ENCODE peak calls at places on chromosome 19, in four cellular contexts. J is pancreas; K is Panc1; R is CD8-positive, alpha-beta T cell. X is an unnamed sample. For H3K4me1, the result is how much of the 10 kb centered on the place peaks cover.

GRCh38 chr19:38841787-38842438 is 7.9 kb downstream of the HNRNPL start:
- ATAC-seq in J (peak), K (no peak), R (peak), X (no peak)

GRCh38 chr19:16591803-16592556 is 19.8 kb upstream of the SLC35E1 start:
- ATAC-seq in J (no peak), K (no peak), R (no peak), X (no peak)

GRCh38 chr19:51505904-51506303 is 4.3 kb upstream of the SIGLEC12 start:
- ATAC-seq in J (no peak), K (no peak), R (no peak), X (no peak)

GRCh38 chr19:13115936-13116281 is 631 bp downstream of the TRMT1 start:
- ATAC-seq in J (no peak), K (no peak), R (no peak), X (no peak)

GRCh38 chr19:5631511-5632240 is 8.8 kb downstream of the SAFB start:
- ATAC-seq in J (no peak), K (no peak), R (no peak), X (peak)

GRCh38 chr19:4715529-4716221 is 8.0 kb downstream of the DPP9 start:
- ATAC-seq in J (peak), K (no peak), R (no peak), X (no peak)

GRCh38 chr19:31718898-31719297 is 369.7 kb upstream of the TSHZ3 start:
- ATAC-seq in J (no peak), K (no peak), R (no peak), X (no peak)

GRCh38 chr19:41422456-41422855 is 4.7 kb downstream of the B3GNT8 start:
- ATAC-seq in J (no peak), K (no peak), R (no peak), X (no peak)

GRCh38 chr19:40610396-40611064 is 9.4 kb downstream of the LTBP4 start:
- ATAC-seq in J (peak), K (peak), R (peak), X (peak)

GRCh38 chr19:39160889-39161672 is 35.5 kb downstream of the PAK4 start:
- ATAC-seq in J (no peak), K (peak), R (no peak), X (peak)

GRCh38 chr19:40453151-40453735 is 9.1 kb upstream of the SERTAD3 start:
- ATAC-seq in J (no peak), K (no peak), R (no peak), X (no peak)

GRCh38 chr19:14318873-14319272 is 62.4 kb upstream of the ADGRE5 start:
- ATAC-seq in J (peak), K (peak), R (no peak), X (no peak)

GRCh38 chr19:19447536-19448237 is 42.2 kb downstream of the GATAD2A start:
- ATAC-seq in J (peak), K (no peak), R (peak), X (no peak)

GRCh38 chr19:5002143-5002542 is 33.2 kb downstream of the KDM4B start:
- ATAC-seq in J (no peak), K (peak), R (no peak), X (no peak)

GRCh38 chr19:42048992-42049391 is 21.0 kb downstream of the GRIK5 start:
- ATAC-seq in J (peak), K (peak), R (no peak), X (no peak)

GRCh38 chr19:412356-413355 is 3.7 kb upstream of the C2CD4C start:
- ATAC-seq in J (no peak), K (peak), R (no peak), X (no peak)

GRCh38 chr19:28021316-28022185 is 1191.4 kb downstream of the UQCRFS1 start:
- ATAC-seq in J (no peak), K (no peak), R (no peak), X (no peak)

GRCh38 chr19:1088419-1089066 is 6.6 kb downstream of the POLR2E start:
- ATAC-seq in J (peak), K (peak), R (peak), X (peak)

GRCh38 chr19:11090264-11091032 is 1.2 kb downstream of the LDLR start:
- ATAC-seq in J (peak), K (peak), R (peak), X (peak)
- H3K4me1 ChIP-seq in J (half or more), K (under half), R (under half), X (half or more)

GRCh38 chr19:18229915-18230314 is 3.7 kb upstream of the PDE4C start:
- ATAC-seq in J (no peak), K (no peak), R (no peak), X (no peak)

GRCh38 chr19:18231775-18232174 is 5.5 kb upstream of the PDE4C start:
- ATAC-seq in J (no peak), K (peak), R (no peak), X (no peak)

GRCh38 chr19:18227781-18228271 is 1.6 kb upstream of the PDE4C start:
- ATAC-seq in J (no peak), K (no peak), R (no peak), X (no peak)

GRCh38 chr19:18230941-18231734 is 4.9 kb upstream of the PDE4C start:
- ATAC-seq in J (peak), K (peak), R (no peak), X (no peak)

GRCh38 chr19:18229474-18229873 is 3.2 kb upstream of the PDE4C start:
- ATAC-seq in J (no peak), K (no peak), R (no peak), X (no peak)
- TF ChIP-seq CTCF in J (no peak), K (no peak), R (peak), X (no peak)

GRCh38 chr19:34393629-34394028 is 10.6 kb upstream of the PDCD2L start:
- ATAC-seq in J (no peak), K (no peak), R (no peak), X (no peak)
- H3K27ac ChIP-seq in J (no peak), K (no peak), R (no peak), X (no peak)

DNA sequence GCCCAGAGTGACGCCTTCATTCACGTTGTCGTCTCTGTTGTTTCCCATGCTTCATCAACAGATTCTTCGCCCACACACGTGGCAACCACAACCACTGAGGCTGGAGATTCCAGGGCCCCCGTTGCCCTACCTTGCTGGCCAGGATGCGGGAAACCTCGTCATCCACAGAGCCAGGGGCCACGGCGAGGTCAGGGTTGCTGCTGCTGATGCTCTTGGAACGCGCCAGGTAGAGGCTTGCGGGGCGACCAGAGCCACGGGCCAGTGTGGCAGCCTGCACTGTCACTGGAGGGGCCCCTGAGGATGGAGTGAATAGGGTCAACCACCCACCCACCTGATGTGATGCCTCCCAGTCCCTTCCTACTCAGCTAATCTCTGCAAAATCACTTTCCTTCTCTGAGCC is 6.3 kb upstream of the ANGPTL8 start:
- ATAC-seq in J (no peak), K (no peak), R (no peak), X (no peak)
- H3K4me1 ChIP-seq in J (under half), K (under half), R (under half), X (under half)

GRCh38 chr19:18438331-18439024 is 545 bp upstream of the ISYNA1 start:
- ATAC-seq in J (peak), K (peak), R (no peak), X (no peak)

GRCh38 chr19:18437481-18438330 is at the start of gene ISYNA1:
- ATAC-seq in J (peak), K (peak), R (peak), X (peak)

GRCh38 chr19:18435185-18435841 is 2.6 kb downstream of the ISYNA1 start:
- ATAC-seq in J (no peak), K (no peak), R (no peak), X (no peak)

GRCh38 chr19:18435848-18436631 is 1.9 kb downstream of the ISYNA1 start:
- ATAC-seq in J (no peak), K (no peak), R (no peak), X (no peak)

GRCh38 chr19:18436651-18437478 is 1.1 kb downstream of the ISYNA1 start:
- ATAC-seq in J (peak), K (peak), R (peak), X (peak)
- TF ChIP-seq CTCF in J (no peak), K (no peak), R (no peak), X (no peak)

GRCh38 chr19:58183822-58184215 is 958 bp downstream of the ZNF274 start:
- ATAC-seq in J (no peak), K (no peak), R (no peak), X (no peak)

GRCh38 chr19:58181902-58182576 is 822 bp upstream of the ZNF274 start:
- ATAC-seq in J (no peak), K (no peak), R (peak), X (no peak)

GRCh38 chr19:58182989-58183821 is at the start of gene ZNF274:
- ATAC-seq in J (peak), K (peak), R (peak), X (peak)

DNA sequence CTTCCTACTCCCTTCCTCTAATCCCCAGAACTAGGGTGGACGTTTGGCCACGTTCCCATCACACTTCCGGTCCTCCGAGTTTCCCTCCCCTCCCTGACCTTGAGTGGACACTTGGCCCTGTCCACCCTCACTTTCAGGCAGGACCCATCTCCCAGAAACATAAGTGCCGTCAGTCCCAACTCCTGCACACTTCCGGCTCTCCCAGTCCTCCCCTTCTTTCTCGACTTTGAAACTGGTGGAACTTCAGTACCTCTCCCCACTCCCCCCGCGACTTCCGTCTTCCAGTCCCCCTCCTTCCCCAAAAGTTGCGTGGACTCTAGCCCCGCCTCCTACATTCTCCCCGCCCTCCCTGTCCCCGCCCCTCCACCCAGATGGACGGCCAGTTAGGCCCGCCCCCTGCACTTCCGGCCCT is 278 bp upstream of the ZNF274 start:
- ATAC-seq in J (peak), K (no peak), R (peak), X (no peak)
- H3K27ac ChIP-seq in J (peak), K (peak), R (peak), X (peak)